ENCODE peak calls at places on chromosomes 2 and 18, in four cellular contexts. B is mucosa of descending colon, L is GM12864, D is HFF-Myc. J is an unnamed sample.

GRCh38 chr18:9348079-9348671 is 13.6 kb downstream of the TWSG1 start:
- DNase-seq in B (no peak), L (no peak), D (no peak), J (no peak)

GRCh38 chr2:88131999-88132368 is 4.1 kb upstream of the FABP1 start:
- DNase-seq in B (no peak), L (no peak), D (no peak), J (no peak)

GRCh38 chr2:24926602-24927252 is 6.7 kb upstream of the ADCY3 start:
- DNase-seq in B (peak; percentile 40), L (no peak), D (no peak), J (no peak)

GRCh38 chr2:208062113-208062512 is 36.8 kb upstream of the PLEKHM3 start:
- DNase-seq in B (peak; percentile 85), L (no peak), D (peak; percentile 27), J (no peak)

GRCh38 chr2:190841707-190842505 is 38.7 kb upstream of the GLS start:
- DNase-seq in B (no peak), L (no peak), D (no peak), J (no peak)

GRCh38 chr2:189179607-189179979 is at the start of gene COL5A2:
- DNase-seq in B (peak; percentile 29), L (no peak), D (peak; percentile 88), J (peak; percentile 84)

GRCh38 chr2:151114934-151115333 is 146.7 kb downstream of the RBM43 start:
- DNase-seq in B (no peak), L (no peak), D (no peak), J (no peak)

GRCh38 chr2:193796847-193797246 is 1602.1 kb upstream of the TMEFF2 start:
- DNase-seq in B (no peak), L (no peak), D (no peak), J (no peak)

GRCh38 chr2:180739070-180739469 is 241.3 kb upstream of the UBE2E3 start:
- DNase-seq in B (no peak), L (no peak), D (no peak), J (no peak)

GRCh38 chr18:46260016-46260878 is 156.1 kb downstream of the HAUS1 start:
- DNase-seq in B (no peak), L (no peak), D (no peak), J (peak; percentile 60)

GRCh38 chr2:44333994-44334393 is 27.3 kb downstream of the PREPL start:
- DNase-seq in B (no peak), L (no peak), D (no peak), J (no peak)

GRCh38 chr2:174680221-174680620 is 82.6 kb upstream of the WIPF1 start:
- DNase-seq in B (no peak), L (no peak), D (no peak), J (no peak)
- H3K4me3 ChIP-seq in B (no peak overlapping the region), L (no peak overlapping the region), D (no peak overlapping the region), J (no peak overlapping the region)

GRCh38 chr18:12637393-12637792 is 20.5 kb downstream of the SPIRE1 start:
- DNase-seq in B (no peak), L (no peak), D (no peak), J (no peak)

GRCh38 chr18:12640881-12641200 is 17.1 kb downstream of the SPIRE1 start:
- DNase-seq in B (no peak), L (no peak), D (no peak), J (no peak)

GRCh38 chr18:12637901-12638633 is 19.8 kb downstream of the SPIRE1 start:
- DNase-seq in B (no peak), L (no peak), D (no peak), J (no peak)

GRCh38 chr18:12638634-12639124 is 19.2 kb downstream of the SPIRE1 start:
- DNase-seq in B (no peak), L (no peak), D (no peak), J (no peak)

GRCh38 chr18:12639990-12640880 is 17.7 kb downstream of the SPIRE1 start:
- DNase-seq in B (no peak), L (no peak), D (no peak), J (no peak)
- TF ChIP-seq CTCF in B (no peak), L (no peak), D (no peak), J (no peak)

DNA sequence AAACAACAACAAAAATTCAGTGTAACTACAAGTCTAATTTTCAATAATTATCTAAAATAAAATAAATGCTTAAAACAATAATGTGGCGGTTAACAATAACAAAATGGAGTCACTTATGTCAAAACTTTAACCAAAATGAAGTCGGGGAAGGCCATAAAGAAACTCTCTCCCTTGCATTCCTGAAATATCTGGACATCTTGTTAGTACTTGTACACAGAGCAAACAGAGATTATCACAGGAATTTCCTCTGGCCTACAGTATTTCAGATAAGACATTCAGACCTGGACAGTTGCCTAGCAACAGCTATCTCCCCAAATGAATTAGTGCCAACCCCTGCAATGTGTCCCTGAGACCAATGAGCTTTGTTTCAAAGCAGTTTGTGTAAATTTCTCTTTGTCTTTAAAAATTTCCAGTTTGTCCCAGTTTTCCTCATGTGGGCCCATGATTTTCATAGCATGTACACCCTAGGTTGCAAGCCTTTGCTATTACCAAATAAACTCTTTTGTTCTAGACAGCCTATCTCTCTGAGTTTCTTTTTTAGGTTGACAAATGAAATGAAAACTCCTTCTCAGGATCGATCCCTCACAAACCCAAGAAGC is 68.6 kb downstream of the EXOC6B start:
- DNase-seq in B (no peak), L (no peak), D (no peak), J (no peak)
- H3K4me3 ChIP-seq in B (no peak overlapping the region), L (no peak overlapping the region), D (no peak overlapping the region), J (no peak overlapping the region)

GRCh38 chr18:434410-434809 is 66.1 kb downstream of the COLEC12 start:
- DNase-seq in B (no peak), L (no peak), D (no peak), J (no peak)
- TF ChIP-seq CTCF in B (no peak), L (no peak), D (no peak), J (no peak)

GRCh38 chr18:78017869-78018268 is 768.2 kb downstream of the GALR1 start:
- DNase-seq in B (no peak), L (no peak), D (no peak), J (no peak)

DNA sequence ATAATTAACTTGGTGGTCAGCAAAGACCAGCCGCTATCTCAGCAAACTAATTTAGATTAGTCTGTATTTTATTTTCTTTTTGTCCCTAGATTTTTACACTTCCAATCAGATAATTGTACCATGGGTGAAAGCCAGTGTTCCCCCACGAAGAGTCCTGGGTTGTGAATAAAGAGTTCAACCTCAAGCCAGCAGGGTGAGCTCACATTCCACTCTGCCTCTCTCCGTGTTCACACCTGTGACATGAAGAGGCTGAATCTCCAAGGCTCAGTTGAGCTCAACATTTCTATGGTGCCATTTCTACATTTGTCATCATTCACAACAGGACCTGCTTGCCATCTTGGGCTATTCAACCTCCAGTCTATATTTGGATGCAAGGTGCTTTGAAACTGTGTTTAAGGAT is 771.5 kb downstream of the GALR1 start:
- DNase-seq in B (no peak), L (no peak), D (no peak), J (no peak)
- H3K4me3 ChIP-seq in B (no peak overlapping the region), L (no peak overlapping the region), D (no peak overlapping the region), J (no peak overlapping the region)

GRCh38 chr2:239506961-239507360 is 106.1 kb upstream of the HDAC4 start:
- DNase-seq in B (no peak), L (no peak), D (no peak), J (no peak)
- TF ChIP-seq CTCF in B (no peak), L (no peak), D (no peak), J (no peak)

DNA sequence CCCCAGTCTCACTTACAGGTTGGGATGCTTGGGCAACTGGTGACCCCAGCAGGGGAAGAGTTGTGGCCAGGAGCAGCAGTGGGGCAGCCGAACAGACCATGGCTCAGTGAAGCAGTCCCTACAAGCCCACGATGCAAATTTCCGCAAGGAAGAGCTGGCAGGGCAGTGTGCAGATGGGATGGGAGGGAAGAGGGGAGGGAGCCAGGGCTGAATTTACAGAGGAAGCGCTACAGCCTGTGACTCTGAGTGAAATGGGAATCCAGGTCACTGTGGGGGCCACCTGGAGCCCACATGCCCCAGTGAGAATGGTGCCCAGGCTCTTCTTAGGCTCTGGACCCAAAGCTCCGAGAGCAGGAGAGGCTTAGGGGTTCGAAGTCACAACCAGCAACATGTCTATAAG is 27.0 kb upstream of the SELENOI start:
- DNase-seq in B (no peak), L (no peak), D (no peak), J (no peak)
- H3K4me3 ChIP-seq in B (no peak overlapping the region), L (no peak overlapping the region), D (no peak overlapping the region), J (no peak overlapping the region)

GRCh38 chr2:223697921-223698645 is 95.9 kb upstream of the SCG2 start:
- DNase-seq in B (no peak), L (no peak), D (no peak), J (no peak)

GRCh38 chr2:223697316-223697875 is 95.2 kb upstream of the SCG2 start:
- DNase-seq in B (no peak), L (no peak), D (no peak), J (no peak)

GRCh38 chr2:223688094-223688835 is 86.1 kb upstream of the SCG2 start:
- DNase-seq in B (no peak), L (no peak), D (no peak), J (no peak)

GRCh38 chr2:223696719-223697118 is 94.6 kb upstream of the SCG2 start:
- DNase-seq in B (peak; percentile 4), L (no peak), D (no peak), J (no peak)

DNA sequence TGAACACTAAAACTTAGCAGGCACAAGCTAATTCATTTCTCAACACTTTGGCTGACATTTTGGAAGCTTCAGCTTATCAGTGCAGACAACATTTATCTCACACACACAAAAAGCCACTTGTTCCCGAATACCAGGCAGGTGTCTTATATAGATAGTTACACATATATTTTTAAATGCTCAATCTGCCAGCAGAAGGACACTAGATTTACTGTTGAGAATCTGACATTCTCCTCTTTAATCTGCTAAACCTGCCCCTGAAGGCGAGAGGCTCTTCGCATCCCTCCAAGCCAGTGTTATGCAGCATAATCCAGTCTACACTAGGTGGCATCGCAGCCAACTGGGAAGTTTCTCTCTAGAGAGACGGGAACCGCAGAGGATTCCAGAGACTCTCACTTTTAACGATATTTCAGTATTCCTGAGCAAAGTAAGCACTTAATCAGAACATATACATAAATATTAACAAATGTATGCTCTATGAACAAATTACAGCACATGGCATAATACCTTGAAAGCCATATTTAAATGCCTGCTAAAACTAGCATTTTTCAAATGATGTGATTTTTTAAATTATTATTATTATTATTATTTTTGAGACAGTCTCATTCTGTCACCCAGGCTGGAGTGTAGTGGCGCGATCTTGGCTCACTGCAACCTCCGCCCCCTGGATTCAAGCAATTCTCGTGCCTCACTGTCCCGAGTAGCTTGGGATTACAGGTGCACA is 90.2 kb upstream of the SCG2 start:
- DNase-seq in B (peak; percentile 24), L (no peak), D (peak; percentile 49), J (no peak)
- TF ChIP-seq CTCF in B (no peak), L (peak; percentile 21), D (peak; percentile 79), J (peak; percentile 77)

DNA sequence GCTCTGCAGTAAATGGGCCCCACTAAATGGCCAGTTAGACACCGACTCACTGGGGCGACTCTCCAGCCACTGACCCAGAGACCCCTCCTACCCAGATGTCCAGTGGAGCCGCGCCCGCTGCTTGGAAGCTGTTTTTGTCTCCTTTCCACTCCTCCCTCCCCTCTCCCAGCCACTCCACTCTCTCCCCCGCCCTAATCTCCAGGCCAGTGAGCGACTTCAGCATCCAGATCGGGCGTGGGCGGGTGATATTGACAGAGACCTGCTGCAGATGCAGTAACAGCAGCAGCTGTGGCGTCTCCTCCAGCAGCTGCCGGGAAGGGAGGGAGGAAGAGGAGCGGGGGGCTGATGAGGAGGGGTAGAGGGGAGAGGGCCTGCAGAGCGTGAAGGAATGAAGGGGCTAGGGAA is at the start of gene SCN7A:
- DNase-seq in B (peak; percentile 15), L (no peak), D (peak; percentile 6), J (no peak)
- H3K4me3 ChIP-seq in B (no peak within 1 kb of the TSS), L (no peak within 1 kb of the TSS), D (peak within 1 kb of the TSS; percentile 3), J (no peak within 1 kb of the TSS)